ENCODE peak calls at places on chromosome 19, in four cellular contexts. One of them, this sample, is unnamed.

GRCh38 chr19:44848805-44849457 is 2.8 kb downstream of the NECTIN2 start:
- DNase-seq in GM12864: no peak
- DNase-seq in cardiac fibroblast: no peak
- DNase-seq in CD4-positive, CD25-positive, alpha-beta regulatory T cell: no peak
- DNase-seq in this sample: peak; percentile 23

GRCh38 chr19:6767357-6768235 is at the start of gene SH2D3A:
- DNase-seq in cardiac fibroblast: peak; percentile 49
- DNase-seq in CD4-positive, CD25-positive, alpha-beta regulatory T cell: peak; percentile 94
- DNase-seq in GM12864: peak; percentile 90
- DNase-seq in this sample: peak; percentile 94

GRCh38 chr19:861756-862528 is 2.5 kb downstream of the CFD start:
- DNase-seq in cardiac fibroblast: peak; percentile 30
- DNase-seq in GM12864: peak; percentile 49
- DNase-seq in CD4-positive, CD25-positive, alpha-beta regulatory T cell: peak; percentile 53
- DNase-seq in this sample: no peak

GRCh38 chr19:5990289-5990797 is 12.4 kb upstream of the RANBP3 start:
- DNase-seq in cardiac fibroblast: no peak
- DNase-seq in GM12864: no peak
- DNase-seq in CD4-positive, CD25-positive, alpha-beta regulatory T cell: no peak
- DNase-seq in this sample: peak; percentile 17

GRCh38 chr19:45809643-45810159 is 5.4 kb downstream of the RSPH6A start:
- DNase-seq in cardiac fibroblast: peak; percentile 74
- DNase-seq in GM12864: peak; percentile 12
- DNase-seq in CD4-positive, CD25-positive, alpha-beta regulatory T cell: no peak
- DNase-seq in this sample: no peak

GRCh38 chr19:10412257-10412977 is 7.9 kb upstream of the PDE4A start:
- DNase-seq in cardiac fibroblast: no peak
- DNase-seq in CD4-positive, CD25-positive, alpha-beta regulatory T cell: peak; percentile 68
- DNase-seq in GM12864: peak; percentile 96
- DNase-seq in this sample: no peak

GRCh38 chr19:11797491-11797890 is 832 bp upstream of the ZNF491 start:
- DNase-seq in CD4-positive, CD25-positive, alpha-beta regulatory T cell: peak; percentile 78
- DNase-seq in cardiac fibroblast: peak; percentile 92
- DNase-seq in GM12864: peak; percentile 65
- DNase-seq in this sample: peak; percentile 94

GRCh38 chr19:16328824-16329482 is 4.3 kb downstream of the KLF2 start:
- DNase-seq in cardiac fibroblast: peak; percentile 77
- DNase-seq in CD4-positive, CD25-positive, alpha-beta regulatory T cell: peak; percentile 76
- DNase-seq in GM12864: no peak
- DNase-seq in this sample: no peak

GRCh38 chr19:56170261-56170660 is 5.5 kb upstream of the GALP start:
- DNase-seq in GM12864: no peak
- DNase-seq in cardiac fibroblast: no peak
- DNase-seq in CD4-positive, CD25-positive, alpha-beta regulatory T cell: no peak
- DNase-seq in this sample: peak; percentile 89

GRCh38 chr19:823565-824121 is 1.9 kb upstream of the PLPPR3 start:
- DNase-seq in CD4-positive, CD25-positive, alpha-beta regulatory T cell: no peak
- DNase-seq in GM12864: no peak
- DNase-seq in cardiac fibroblast: no peak
- DNase-seq in this sample: no peak

GRCh38 chr19:47713046-47714021 is at the start of gene EHD2:
- DNase-seq in CD4-positive, CD25-positive, alpha-beta regulatory T cell: peak; percentile 16
- DNase-seq in cardiac fibroblast: peak; percentile 89
- DNase-seq in GM12864: no peak
- DNase-seq in this sample: peak; percentile 68

GRCh38 chr19:6034512-6034911 is 56.6 kb upstream of the RANBP3 start:
- DNase-seq in cardiac fibroblast: no peak
- DNase-seq in CD4-positive, CD25-positive, alpha-beta regulatory T cell: no peak
- DNase-seq in GM12864: no peak
- DNase-seq in this sample: no peak

GRCh38 chr19:55459551-55459949 is 1.9 kb downstream of the ISOC2 start:
- DNase-seq in CD4-positive, CD25-positive, alpha-beta regulatory T cell: no peak
- DNase-seq in cardiac fibroblast: no peak
- DNase-seq in GM12864: no peak
- DNase-seq in this sample: no peak

GRCh38 chr19:2084993-2085720 is 11.0 kb downstream of the MOB3A start:
- DNase-seq in cardiac fibroblast: peak; percentile 33
- DNase-seq in GM12864: peak; percentile 97
- DNase-seq in CD4-positive, CD25-positive, alpha-beta regulatory T cell: peak; percentile 97
- DNase-seq in this sample: peak; percentile 46

GRCh38 chr19:55080915-55081772 is 5.5 kb downstream of the EPS8L1 start:
- DNase-seq in CD4-positive, CD25-positive, alpha-beta regulatory T cell: peak; percentile 86
- DNase-seq in GM12864: peak; percentile 57
- DNase-seq in cardiac fibroblast: peak; percentile 74
- DNase-seq in this sample: peak; percentile 70

GRCh38 chr19:58229255-58229639 is 533 bp downstream of the ZNF544 start:
- DNase-seq in CD4-positive, CD25-positive, alpha-beta regulatory T cell: no peak
- DNase-seq in cardiac fibroblast: peak; percentile 46
- DNase-seq in GM12864: peak; percentile 12
- DNase-seq in this sample: peak; percentile 25

GRCh38 chr19:1567116-1567847 is 843 bp downstream of the MEX3D start:
- DNase-seq in GM12864: no peak
- DNase-seq in cardiac fibroblast: peak; percentile 14
- DNase-seq in CD4-positive, CD25-positive, alpha-beta regulatory T cell: no peak
- DNase-seq in this sample: no peak

GRCh38 chr19:12997967-12998940 is 3.0 kb downstream of the NFIX start:
- DNase-seq in GM12864: no peak
- DNase-seq in CD4-positive, CD25-positive, alpha-beta regulatory T cell: no peak
- DNase-seq in cardiac fibroblast: no peak
- DNase-seq in this sample: peak; percentile 27

GRCh38 chr19:51024924-51025323 is 1.5 kb downstream of the KLK11 start:
- DNase-seq in CD4-positive, CD25-positive, alpha-beta regulatory T cell: no peak
- DNase-seq in GM12864: no peak
- DNase-seq in cardiac fibroblast: no peak
- DNase-seq in this sample: no peak

GRCh38 chr19:51025401-51025800 is 1.0 kb downstream of the KLK11 start:
- DNase-seq in cardiac fibroblast: no peak
- DNase-seq in GM12864: no peak
- DNase-seq in CD4-positive, CD25-positive, alpha-beta regulatory T cell: no peak
- DNase-seq in this sample: no peak

GRCh38 chr19:51027126-51027806 is 850 bp upstream of the KLK11 start:
- DNase-seq in CD4-positive, CD25-positive, alpha-beta regulatory T cell: no peak
- DNase-seq in GM12864: no peak
- DNase-seq in cardiac fibroblast: no peak
- DNase-seq in this sample: no peak

GRCh38 chr19:51026554-51026831 is at the start of gene KLK11:
- DNase-seq in cardiac fibroblast: no peak
- DNase-seq in CD4-positive, CD25-positive, alpha-beta regulatory T cell: no peak
- DNase-seq in GM12864: no peak
- DNase-seq in this sample: no peak

DNA sequence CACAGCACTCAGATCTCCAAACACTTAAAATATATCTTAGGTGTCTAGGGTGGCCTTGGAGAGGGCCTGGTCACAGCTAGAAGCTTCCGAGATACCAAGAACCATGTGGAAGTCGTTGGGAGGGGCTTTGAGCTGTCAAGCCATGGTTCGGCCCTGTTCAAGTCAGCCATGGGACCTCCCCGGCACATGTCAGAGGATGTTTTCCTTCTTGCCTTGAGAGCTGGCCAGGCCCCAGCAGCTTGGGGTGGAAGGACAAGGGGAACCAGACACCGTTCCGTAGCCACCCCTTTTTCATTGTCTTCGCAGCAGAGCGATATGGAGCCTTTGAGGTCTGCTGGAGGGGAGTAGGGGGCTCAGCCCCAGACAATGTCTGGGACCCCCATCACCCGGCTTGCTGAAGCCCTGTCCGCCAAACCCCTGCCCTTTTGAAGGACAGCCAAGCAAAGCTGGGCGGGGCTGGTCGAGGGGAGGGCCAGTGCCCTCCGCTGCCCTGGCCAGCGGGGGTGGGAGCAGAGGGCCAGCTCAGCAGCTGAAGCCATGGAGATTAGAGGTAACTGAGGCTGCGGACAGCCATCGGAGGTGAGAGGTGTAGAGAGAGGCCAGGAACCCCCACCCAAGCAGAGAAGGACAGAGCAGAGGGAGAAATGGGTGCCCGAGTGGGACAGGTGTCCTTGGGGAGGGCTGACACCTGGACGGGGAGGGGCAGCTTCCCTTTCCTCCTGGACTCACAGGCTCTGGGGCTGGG is 435 bp downstream of the KLK11 start:
- DNase-seq in GM12864: no peak
- DNase-seq in CD4-positive, CD25-positive, alpha-beta regulatory T cell: no peak
- DNase-seq in cardiac fibroblast: no peak
- DNase-seq in this sample: no peak
- H3K4me3 ChIP-seq in GM12864: no peak overlapping the region
- H3K4me3 ChIP-seq in CD4-positive, CD25-positive, alpha-beta regulatory T cell: no peak overlapping the region
- H3K4me3 ChIP-seq in cardiac fibroblast: no peak overlapping the region
- H3K4me3 ChIP-seq in this sample: no peak overlapping the region

DNA sequence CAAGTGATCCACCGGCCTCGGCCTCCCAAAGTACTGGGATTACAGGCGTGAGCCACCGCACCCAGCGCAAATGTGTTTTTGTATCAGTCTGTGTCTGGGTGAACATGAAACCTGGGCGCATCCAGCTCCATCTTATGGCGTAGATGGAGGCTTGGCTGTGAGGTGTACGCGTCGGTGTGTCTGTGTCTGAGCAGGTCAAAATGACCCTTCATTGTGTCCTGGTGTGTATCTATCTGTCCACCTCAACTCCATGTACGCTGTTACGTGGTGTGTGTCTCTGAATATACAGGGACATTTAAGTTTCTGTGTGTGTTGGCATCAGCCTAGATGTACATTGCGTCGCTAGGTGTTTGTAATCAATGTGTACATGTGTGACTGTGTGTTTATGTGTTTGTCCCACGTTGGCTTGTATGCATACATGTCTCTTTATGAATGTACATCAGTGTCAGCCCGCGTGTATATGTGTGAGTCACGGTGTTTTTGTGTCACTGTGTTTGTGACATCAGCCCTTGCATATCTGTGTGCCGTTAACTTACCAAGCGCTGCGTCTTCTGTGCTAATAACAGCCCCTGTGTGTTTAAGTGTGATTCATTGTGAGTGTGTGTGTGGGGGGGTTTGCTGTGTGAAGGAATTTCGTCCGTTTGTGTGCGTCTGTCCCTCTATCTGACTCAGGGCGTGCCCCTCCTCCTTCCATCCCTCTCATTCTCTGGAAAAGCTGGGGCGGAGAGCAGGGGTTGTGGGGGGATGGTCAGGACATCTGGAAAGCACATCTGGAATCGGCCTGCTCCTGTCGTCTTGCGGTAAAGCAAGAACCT is 6.4 kb downstream of the AXL start:
- DNase-seq in cardiac fibroblast: peak; percentile 98
- DNase-seq in GM12864: no peak
- DNase-seq in CD4-positive, CD25-positive, alpha-beta regulatory T cell: peak; percentile 10
- DNase-seq in this sample: peak; percentile 44
- H3K4me3 ChIP-seq in cardiac fibroblast: peak overlapping the region; percentile 45
- H3K4me3 ChIP-seq in GM12864: no peak overlapping the region
- H3K4me3 ChIP-seq in CD4-positive, CD25-positive, alpha-beta regulatory T cell: no peak overlapping the region
- H3K4me3 ChIP-seq in this sample: peak overlapping the region; percentile 27

GRCh38 chr19:4376245-4376990 is 23.9 kb downstream of the SH3GL1 start:
- DNase-seq in cardiac fibroblast: no peak
- DNase-seq in GM12864: no peak
- DNase-seq in CD4-positive, CD25-positive, alpha-beta regulatory T cell: no peak
- DNase-seq in this sample: no peak

GRCh38 chr19:4378886-4379285 is 21.5 kb downstream of the SH3GL1 start:
- DNase-seq in CD4-positive, CD25-positive, alpha-beta regulatory T cell: no peak
- DNase-seq in GM12864: no peak
- DNase-seq in cardiac fibroblast: no peak
- DNase-seq in this sample: peak; percentile 55

GRCh38 chr19:4375164-4375619 is 25.2 kb downstream of the SH3GL1 start:
- DNase-seq in GM12864: no peak
- DNase-seq in CD4-positive, CD25-positive, alpha-beta regulatory T cell: no peak
- DNase-seq in cardiac fibroblast: no peak
- DNase-seq in this sample: peak; percentile 85

GRCh38 chr19:4375620-4376228 is 24.6 kb downstream of the SH3GL1 start:
- DNase-seq in GM12864: no peak
- DNase-seq in cardiac fibroblast: peak; percentile 85
- DNase-seq in CD4-positive, CD25-positive, alpha-beta regulatory T cell: no peak
- DNase-seq in this sample: no peak

DNA sequence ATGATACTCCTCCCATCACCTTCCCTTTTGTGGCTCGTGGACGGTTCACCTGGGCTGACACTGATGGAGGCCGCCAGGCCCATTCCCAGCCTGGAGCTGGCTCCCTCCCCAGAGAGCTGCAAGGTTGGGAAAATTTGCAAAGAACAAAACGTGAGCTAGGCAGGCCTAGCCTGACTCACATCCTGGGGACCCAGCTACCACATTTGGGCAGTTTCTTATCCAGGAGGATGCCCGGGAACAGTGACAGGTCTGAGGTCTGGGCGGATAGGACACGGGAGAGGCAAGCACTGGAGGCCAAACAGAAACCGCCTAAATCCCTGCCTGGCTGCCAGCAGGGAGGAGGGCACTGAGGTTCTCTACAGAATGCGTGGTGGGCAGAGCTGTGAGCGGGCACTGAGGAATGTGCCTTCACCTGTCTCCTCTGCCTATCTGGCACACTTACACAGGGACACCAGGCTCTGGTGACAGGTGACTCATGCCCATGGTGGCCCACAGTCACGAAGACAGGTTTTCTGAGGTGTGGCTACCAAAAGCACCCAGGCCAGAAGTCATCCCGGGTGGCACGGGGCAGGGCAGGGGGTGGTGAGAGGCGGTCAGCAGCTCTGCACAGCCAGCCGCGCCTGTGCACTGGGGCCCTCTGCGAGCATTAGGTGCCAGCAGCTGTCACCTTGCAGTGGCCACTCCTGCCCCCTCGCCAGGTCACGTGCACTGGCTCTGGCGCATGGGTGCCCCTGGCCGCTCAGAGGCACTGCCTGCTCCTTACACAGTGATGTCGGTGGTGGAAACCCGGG is 23.2 kb downstream of the SH3GL1 start:
- DNase-seq in GM12864: no peak
- DNase-seq in CD4-positive, CD25-positive, alpha-beta regulatory T cell: no peak
- DNase-seq in cardiac fibroblast: no peak
- DNase-seq in this sample: no peak
- H3K4me3 ChIP-seq in GM12864: peak overlapping the region; percentile 41
- H3K4me3 ChIP-seq in CD4-positive, CD25-positive, alpha-beta regulatory T cell: no peak overlapping the region
- H3K4me3 ChIP-seq in cardiac fibroblast: no peak overlapping the region
- H3K4me3 ChIP-seq in this sample: no peak overlapping the region

GRCh38 chr19:29988351-29988750 is 46.3 kb downstream of the URI1 start:
- DNase-seq in cardiac fibroblast: no peak
- DNase-seq in GM12864: no peak
- DNase-seq in CD4-positive, CD25-positive, alpha-beta regulatory T cell: no peak
- DNase-seq in this sample: no peak

DNA sequence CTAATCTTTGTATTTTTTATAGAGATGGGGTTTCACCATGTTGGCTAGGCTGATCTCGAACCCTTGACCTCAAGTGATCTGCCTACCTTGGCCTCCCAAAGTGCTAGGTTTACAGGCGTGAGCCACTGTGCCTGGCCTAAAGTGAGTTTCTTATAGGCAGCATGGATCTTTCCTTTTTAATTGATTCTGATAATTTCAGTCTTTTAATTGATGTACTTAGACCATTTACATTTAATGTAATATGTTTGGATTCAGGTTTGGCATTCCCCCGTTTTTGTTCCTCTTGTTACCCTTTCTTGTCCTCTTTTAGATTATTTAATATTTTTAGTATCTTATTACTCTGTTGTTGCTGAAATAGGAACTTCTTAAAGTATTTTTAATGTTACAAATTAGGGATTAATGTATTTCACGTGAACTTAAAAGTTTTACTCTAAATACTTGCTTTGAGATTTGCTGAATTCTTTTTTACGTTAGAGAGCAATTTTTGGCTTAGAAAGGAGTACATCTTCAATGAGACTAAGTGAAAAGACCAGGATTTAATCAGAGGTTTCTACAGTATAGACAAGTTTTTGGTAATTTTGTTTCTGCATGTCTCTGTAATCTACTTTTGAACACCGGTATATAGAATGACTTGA is 50.3 kb downstream of the URI1 start:
- DNase-seq in CD4-positive, CD25-positive, alpha-beta regulatory T cell: no peak
- DNase-seq in GM12864: no peak
- DNase-seq in cardiac fibroblast: no peak
- DNase-seq in this sample: no peak
- H3K4me3 ChIP-seq in CD4-positive, CD25-positive, alpha-beta regulatory T cell: no peak overlapping the region
- H3K4me3 ChIP-seq in GM12864: no peak overlapping the region
- H3K4me3 ChIP-seq in cardiac fibroblast: no peak overlapping the region
- H3K4me3 ChIP-seq in this sample: no peak overlapping the region

GRCh38 chr19:14004619-14005380 is 1.3 kb downstream of the RFX1 start:
- DNase-seq in CD4-positive, CD25-positive, alpha-beta regulatory T cell: no peak
- DNase-seq in cardiac fibroblast: no peak
- DNase-seq in GM12864: no peak
- DNase-seq in this sample: no peak
- H3K4me3 ChIP-seq in CD4-positive, CD25-positive, alpha-beta regulatory T cell: peak overlapping the region; percentile 81
- H3K4me3 ChIP-seq in cardiac fibroblast: peak overlapping the region; percentile 73
- H3K4me3 ChIP-seq in GM12864: peak overlapping the region; percentile 86
- H3K4me3 ChIP-seq in this sample: no peak overlapping the region